ENCODE peak calls at places on chromosomes 1 and 21, in seven cellular contexts. N is HCT116; F is CD4-positive, alpha-beta T cell; P is HFFc6; Y is choroid plexus epithelial cell; A is omental fat pad; D is A549. R is an unnamed sample.

GRCh38 chr1:63813829-63814277 is 40.0 kb downstream of the ROR1 start:
- DNase-seq in D (no peak), P (peak), Y (peak), A (no peak), F (no peak), N (no peak), R (no peak)

GRCh38 chr1:22671999-22672398 is 19.0 kb downstream of the C1QB start:
- DNase-seq in N (no peak), P (no peak), D (no peak), Y (no peak), A (no peak), F (no peak), R (no peak)

GRCh38 chr21:45839274-45839673 is 142.3 kb upstream of the COL6A1 start:
- DNase-seq in Y (peak), P (peak), F (no peak), D (no peak), A (no peak), N (no peak), R (no peak)

GRCh38 chr1:205805082-205805711 is 7.8 kb downstream of the SLC41A1 start:
- DNase-seq in F (no peak), Y (no peak), P (no peak), D (no peak), A (no peak), N (no peak), R (no peak)

GRCh38 chr1:6601049-6601864 is 1.4 kb downstream of the KLHL21 start:
- DNase-seq in F (peak), Y (peak), N (peak), D (peak), A (peak), P (peak), R (peak)

GRCh38 chr1:47241114-47242113 is 9.4 kb upstream of the TAL1 start:
- DNase-seq in Y (peak), A (no peak), N (no peak), P (no peak), D (no peak), F (no peak), R (no peak)

GRCh38 chr1:194570449-194570848 is 1384.0 kb upstream of the B3GALT2 start:
- DNase-seq in Y (no peak), D (no peak), F (no peak), P (peak), A (no peak), N (no peak), R (no peak)

GRCh38 chr21:31710586-31710985 is 21.3 kb downstream of the SCAF4 start:
- DNase-seq in F (no peak), P (peak), A (no peak), Y (peak), D (no peak), N (no peak), R (no peak)

GRCh38 chr1:177546346-177546745 is 375.6 kb downstream of the BRINP2 start:
- DNase-seq in P (no peak), D (no peak), F (no peak), Y (peak), A (no peak), N (no peak), R (no peak)

DNA sequence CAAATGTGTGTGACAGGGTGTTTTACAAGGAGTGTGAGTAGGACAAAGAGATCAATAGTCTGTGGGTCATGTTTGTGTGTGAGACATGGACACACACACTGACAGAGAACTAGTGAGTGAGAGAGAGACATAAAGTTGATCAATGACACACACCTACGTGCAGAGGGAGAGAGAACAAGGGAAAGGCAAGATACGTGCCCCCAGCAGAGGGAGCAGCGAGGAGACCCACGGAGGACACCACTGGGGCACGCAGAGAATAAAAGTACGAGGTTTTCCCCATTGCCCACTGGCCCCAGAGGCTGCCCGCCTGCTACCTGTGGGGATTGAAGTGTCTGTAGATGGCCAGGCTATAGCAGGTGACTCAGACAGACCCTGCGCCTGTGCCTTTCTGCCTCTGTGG is 130.2 kb upstream of the CSF3R start:
- DNase-seq in N (no peak), D (no peak), P (no peak), F (no peak), A (no peak), Y (no peak), R (no peak)
- TF ChIP-seq CTCF in N (peak), D (no peak), P (peak), F (no peak), A (no peak), Y (peak), R (no peak)

DNA sequence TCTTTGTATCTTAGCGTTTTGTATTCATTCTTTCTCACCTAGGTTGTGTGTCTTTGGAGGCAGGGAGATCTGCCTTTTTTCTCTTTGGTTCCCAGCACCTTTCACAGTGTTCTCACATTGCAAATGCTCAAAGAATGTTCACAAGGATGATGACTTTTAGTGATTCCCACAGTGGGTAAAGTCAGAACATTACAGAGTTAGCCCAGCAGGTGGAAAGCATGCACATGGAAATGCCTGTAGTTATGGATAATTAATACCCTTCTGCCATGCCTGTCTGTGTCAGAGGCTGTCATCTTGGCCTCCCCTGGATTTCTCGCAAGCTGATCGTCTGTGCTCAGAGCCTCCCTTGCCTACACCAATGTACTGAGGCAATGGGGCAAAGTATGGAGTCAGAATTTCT is 458.9 kb downstream of the LMO4 start:
- DNase-seq in A (no peak), P (peak), Y (peak), F (no peak), D (peak), N (no peak), R (no peak)
- TF ChIP-seq CTCF in A (no peak), P (peak), Y (peak), F (no peak), D (no peak), N (no peak), R (no peak)

DNA sequence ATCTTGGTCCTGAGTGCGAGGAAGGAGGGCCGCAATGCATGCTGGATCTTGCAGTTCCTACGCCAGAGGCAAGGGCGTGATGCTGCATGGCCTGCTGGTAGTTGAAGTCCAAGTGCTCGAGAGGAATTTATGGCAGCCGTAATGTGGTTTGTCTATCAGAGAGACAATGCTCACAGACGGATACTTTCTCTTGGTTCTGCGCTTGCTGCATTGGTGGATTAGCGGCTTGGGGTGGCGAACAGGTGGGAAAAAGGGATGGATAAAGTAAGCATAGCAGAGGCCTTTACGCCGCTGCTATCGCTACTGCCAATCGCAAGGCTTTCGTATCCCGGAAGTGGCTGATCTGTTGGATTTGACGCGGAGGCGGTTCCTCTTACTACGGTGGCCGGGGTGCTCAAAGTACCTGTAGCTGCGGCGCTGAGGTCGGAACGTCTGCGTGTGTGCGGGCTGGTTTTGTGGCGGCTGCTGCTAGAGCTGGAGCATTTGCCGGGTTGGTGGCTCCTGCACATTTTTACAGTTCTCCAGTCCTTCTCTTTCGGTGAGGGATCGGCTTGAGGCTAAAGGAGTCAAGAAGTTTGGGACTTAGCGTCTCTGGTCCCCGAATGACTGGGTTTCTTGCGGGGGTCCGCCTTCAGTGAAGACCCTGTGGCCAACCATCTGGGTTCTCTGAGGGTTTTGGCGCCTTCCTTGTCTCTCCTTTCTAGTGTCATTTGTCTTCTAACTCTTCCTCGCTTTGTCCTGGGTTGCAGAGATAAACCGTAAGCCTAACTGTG is at the start of gene ATG4C:
- DNase-seq in F (peak), P (peak), N (peak), Y (peak), A (peak), D (peak), R (peak)
- TF ChIP-seq CTCF in F (no peak), P (no peak), N (no peak), Y (no peak), A (no peak), D (no peak), R (no peak)

GRCh38 chr21:36039861-36040260 is 20.5 kb downstream of the SETD4 start:
- DNase-seq in A (no peak), N (no peak), F (no peak), P (no peak), Y (no peak), D (no peak), R (no peak)
- TF ChIP-seq CTCF in A (no peak), N (no peak), F (no peak), P (no peak), Y (no peak), D (no peak), R (no peak)

GRCh38 chr1:206804156-206804737 is 32.0 kb upstream of the IL10 start:
- DNase-seq in P (no peak), N (no peak), D (no peak), Y (no peak), F (no peak), A (no peak), R (no peak)

GRCh38 chr1:206812456-206812855 is 40.2 kb upstream of the IL10 start:
- DNase-seq in N (no peak), D (no peak), A (no peak), P (no peak), F (no peak), Y (no peak), R (no peak)

GRCh38 chr1:206809504-206810084 is 37.3 kb upstream of the IL10 start:
- DNase-seq in D (peak), Y (peak), N (peak), P (peak), A (no peak), F (peak), R (no peak)

GRCh38 chr1:206805357-206805756 is 33.1 kb upstream of the IL10 start:
- DNase-seq in F (no peak), N (no peak), Y (no peak), D (no peak), P (no peak), A (no peak), R (no peak)

GRCh38 chr1:206808615-206809014 is 36.3 kb upstream of the IL10 start:
- DNase-seq in F (peak), D (peak), A (no peak), Y (peak), N (no peak), P (peak), R (no peak)
- TF ChIP-seq CTCF in F (peak), D (no peak), A (no peak), Y (peak), N (peak), P (peak), R (peak)

DNA sequence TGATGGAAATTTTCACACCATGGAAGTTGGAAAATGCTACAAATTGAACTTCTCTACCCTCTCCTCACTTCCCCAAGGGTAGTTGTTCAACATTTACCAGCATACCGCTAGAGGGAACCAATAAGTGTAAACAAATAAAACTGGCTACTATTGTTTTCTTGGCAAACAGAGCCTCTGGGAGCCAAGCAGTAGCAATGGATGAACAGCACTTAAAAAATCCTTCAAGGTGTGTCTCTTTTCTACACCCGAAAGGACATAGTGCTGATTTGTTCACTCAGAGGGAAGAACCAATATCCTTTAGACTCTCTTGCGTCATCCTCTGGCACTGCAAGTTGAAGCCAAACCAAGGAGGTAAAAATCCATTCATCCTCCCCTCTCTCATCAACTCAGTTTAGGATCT is 161.5 kb downstream of the TBX15 start:
- DNase-seq in A (no peak), P (no peak), F (no peak), D (peak), Y (no peak), N (no peak), R (no peak)
- TF ChIP-seq CTCF in A (no peak), P (no peak), F (no peak), D (no peak), Y (no peak), N (no peak), R (no peak)

DNA sequence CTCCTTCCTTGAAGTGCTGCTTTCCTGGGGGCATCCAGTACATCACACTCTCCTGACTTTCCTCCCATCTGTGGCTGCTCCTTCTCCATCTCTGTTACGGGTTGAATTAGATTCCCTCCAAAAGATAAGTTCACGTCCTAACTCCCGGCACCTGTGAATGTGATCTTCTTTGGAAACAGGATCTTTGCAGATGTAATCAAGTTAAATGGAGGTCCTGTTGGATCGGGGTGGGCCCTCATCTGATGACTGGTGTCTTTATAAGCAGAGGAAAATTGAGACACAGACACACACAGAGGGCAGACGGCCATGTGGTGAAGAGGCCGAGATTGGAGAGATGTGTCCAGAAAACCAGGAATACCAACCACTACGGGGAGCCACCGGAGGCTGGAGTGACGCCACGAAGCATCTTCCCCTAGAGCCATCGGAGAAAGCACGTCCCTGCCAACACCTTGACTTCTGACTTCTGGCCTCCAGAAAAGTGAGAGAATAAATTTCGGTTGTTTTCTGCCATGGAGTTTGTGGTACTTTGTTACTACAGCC is 36.0 kb downstream of the ZBTB18 start:
- DNase-seq in D (no peak), A (no peak), P (no peak), N (no peak), F (no peak), Y (no peak), R (no peak)
- TF ChIP-seq CTCF in D (no peak), A (no peak), P (no peak), N (no peak), F (no peak), Y (no peak), R (no peak)